ENCODE peak calls at places on chromosomes 11 and 22, in four cellular contexts. P, J, U and I are unnamed samples.

GRCh38 chr11:104033134-104033533 is 3.3 kb upstream of the DDI1 start:
- DNase-seq in P (no peak), J (no peak), U (peak; percentile 45), I (no peak)

GRCh38 chr11:15742626-15743243 is 613.6 kb downstream of the SOX6 start:
- DNase-seq in P (no peak), J (no peak), U (peak; percentile 52), I (no peak)

GRCh38 chr22:50236731-50237409 is 8.0 kb downstream of the TUBGCP6 start:
- DNase-seq in P (no peak), J (no peak), U (no peak), I (no peak)

GRCh38 chr11:18774801-18775200 is 16.8 kb downstream of the PTPN5 start:
- DNase-seq in P (no peak), J (no peak), U (no peak), I (no peak)

GRCh38 chr22:50293441-50294318 is 13.8 kb downstream of the PLXNB2 start:
- DNase-seq in P (no peak), J (no peak), U (peak; percentile 60), I (no peak)

GRCh38 chr22:32348031-32348611 is 9.5 kb upstream of the RFPL3 start:
- DNase-seq in P (no peak), J (no peak), U (no peak), I (no peak)

GRCh38 chr11:6022954-6023353 is 7.6 kb downstream of the OR56A1 start:
- DNase-seq in P (peak; percentile 5), J (peak; percentile 33), U (no peak), I (peak; percentile 58)

GRCh38 chr11:64294665-64295289 is 3.7 kb downstream of the KCNK4 start:
- DNase-seq in P (no peak), J (no peak), U (no peak), I (no peak)

GRCh38 chr22:17842386-17842785 is 68.1 kb upstream of the BID start:
- DNase-seq in P (no peak), J (no peak), U (no peak), I (no peak)

GRCh38 chr11:13339196-13340153 is 61.9 kb downstream of the BMAL1 start:
- DNase-seq in P (no peak), J (no peak), U (no peak), I (peak; percentile 57)
- TF ChIP-seq POLR2AphosphoS5 in P (no peak), J (no peak), U (peak; percentile 59), I (no peak)

GRCh38 chr11:36345084-36345511 is 49.0 kb downstream of the PRR5L start:
- DNase-seq in P (no peak), J (no peak), U (no peak), I (no peak)

GRCh38 chr11:36341915-36342314 is 45.8 kb downstream of the PRR5L start:
- DNase-seq in P (no peak), J (no peak), U (no peak), I (no peak)

GRCh38 chr11:36345535-36346141 is 49.5 kb downstream of the PRR5L start:
- DNase-seq in P (no peak), J (no peak), U (no peak), I (no peak)

GRCh38 chr11:36342327-36342726 is 46.2 kb downstream of the PRR5L start:
- DNase-seq in P (no peak), J (no peak), U (no peak), I (no peak)

GRCh38 chr11:36343436-36343835 is 47.3 kb downstream of the PRR5L start:
- DNase-seq in P (no peak), J (no peak), U (no peak), I (no peak)
- TF ChIP-seq SIN3A in P (no peak), J (no peak), U (no peak), I (no peak)

DNA sequence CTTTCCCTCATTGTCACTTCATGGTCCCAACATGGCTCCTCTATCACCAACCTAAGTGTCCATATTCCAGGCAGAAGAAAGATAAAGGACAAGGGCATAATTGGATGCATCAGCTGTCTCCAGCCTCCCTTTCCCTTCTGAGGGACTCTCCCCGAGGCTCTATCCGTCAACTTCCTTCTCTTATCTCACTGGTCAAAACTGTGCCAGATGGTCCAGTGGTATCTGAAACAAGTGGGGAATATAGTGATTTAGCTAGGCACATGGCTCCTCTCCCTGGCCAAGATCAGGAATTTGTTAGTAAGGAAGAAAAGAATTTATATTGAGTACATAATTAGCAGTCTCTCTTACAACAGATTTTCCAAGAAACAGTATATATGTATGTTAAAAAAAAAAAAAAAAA is 12.6 kb upstream of the SPON1 start:
- DNase-seq in P (no peak), J (no peak), U (peak; percentile 49), I (no peak)
- TF ChIP-seq CTCF in P (no peak), J (no peak), U (no peak), I (no peak)

GRCh38 chr11:11622772-11623531 is 1.1 kb upstream of the GALNT18 start:
- DNase-seq in P (no peak), J (no peak), U (peak; percentile 9), I (no peak)
- TF ChIP-seq POLR2AphosphoS5 in P (no peak), J (no peak), U (no peak), I (no peak)